ENCODE peak calls at places on chromosomes 4 and X, in five cellular contexts. E, M, D, N and Y are unnamed samples.

GRCh38 chrX:19702856-19703255 is 184.5 kb downstream of the SH3KBP1 start:
- DNase-seq in M (no peak), N (no peak), E (no peak), D (no peak), Y (no peak)

GRCh38 chr4:109067509-109068205 is 234.8 kb downstream of the COL25A1 start:
- DNase-seq in N (no peak), M (no peak), E (peak; percentile 89), D (no peak), Y (peak; percentile 64)

GRCh38 chr4:142663828-142664227 is 182.3 kb downstream of the INPP4B start:
- DNase-seq in D (no peak), N (no peak), E (no peak), M (no peak), Y (no peak)

GRCh38 chr4:151575646-151576045 is 166.7 kb downstream of the FHIP1A start:
- DNase-seq in N (no peak), D (no peak), M (no peak), E (no peak), Y (no peak)

GRCh38 chr4:44740201-44740600 is 13.8 kb upstream of the GNPDA2 start:
- DNase-seq in E (no peak), N (no peak), D (no peak), M (no peak), Y (no peak)

GRCh38 chrX:3346436-3347329 is at the start of gene MXRA5:
- DNase-seq in M (peak; percentile 6), N (peak; percentile 46), D (no peak), E (peak; percentile 15), Y (no peak)

GRCh38 chr4:152778656-152779512 is 646 bp downstream of the TIGD4 start:
- DNase-seq in D (no peak), E (peak; percentile 4), N (peak; percentile 65), M (no peak), Y (no peak)

GRCh38 chr4:6268650-6269399 is 825 bp upstream of the WFS1 start:
- DNase-seq in M (no peak), E (no peak), N (peak; percentile 24), D (no peak), Y (no peak)

GRCh38 chrX:74179071-74179470 is 124.9 kb upstream of the ZCCHC13 start:
- DNase-seq in N (no peak), D (no peak), M (no peak), E (peak; percentile 33), Y (peak; percentile 9)

GRCh38 chrX:130173190-130173895 is 1.6 kb downstream of the RAB33A start:
- DNase-seq in M (peak; percentile 4), E (peak; percentile 73), D (no peak), N (no peak), Y (peak; percentile 73)

GRCh38 chr4:148962539-148963290 is 520.5 kb upstream of the NR3C2 start:
- DNase-seq in M (no peak), D (no peak), N (no peak), E (no peak), Y (no peak)

GRCh38 chrX:121349263-121349662 is 301.9 kb downstream of the GLUD2 start:
- DNase-seq in E (no peak), N (no peak), M (no peak), D (no peak), Y (no peak)

GRCh38 chrX:3177851-3178250 is 136.6 kb downstream of the ARSF start:
- DNase-seq in E (no peak), M (no peak), N (no peak), D (no peak), Y (no peak)